ENCODE peak calls at places on chromosomes 4 and X, in ten cellular contexts. Q is lower lobe of right lung; N is cardiac muscle cell; S is tibial nerve; E is transverse colon; F is esophagus squamous epithelium; R is CD4-positive, alpha-beta T cell; C is fibroblast of lung; Y is MM.1S; K is small intestine. P is an unnamed sample.

GRCh38 chr4:19278665-19279064 is 973.0 kb upstream of the SLIT2 start:
- DNase-seq in Q (no peak), N (no peak), S (no peak), E (no peak), F (no peak), R (no peak), C (peak; percentile 20), Y (no peak), K (no peak), P (no peak)

GRCh38 chr4:139176299-139177048 is 544 bp downstream of the ELF2 start:
- DNase-seq in Q (peak; percentile 89), N (peak; percentile 86), S (peak; percentile 76), E (peak; percentile 84), F (peak; percentile 23), R (peak; percentile 55), C (peak; percentile 74), Y (peak; percentile 78), K (peak; percentile 67), P (peak; percentile 69)

GRCh38 chrX:48540015-48540350 is 469 bp downstream of the TBC1D25 start:
- DNase-seq in Q (no peak), N (peak; percentile 74), S (peak; percentile 20), E (peak; percentile 61), F (no peak), R (peak; percentile 31), C (peak; percentile 30), Y (peak; percentile 27), K (no peak), P (no peak)

GRCh38 chr4:159280442-159281172 is 177.7 kb downstream of the RAPGEF2 start:
- DNase-seq in Q (no peak), N (no peak), S (no peak), E (no peak), F (no peak), R (no peak), C (no peak), Y (no peak), K (peak; percentile 87), P (no peak)

GRCh38 chr4:187276786-187277408 is 553.2 kb upstream of the FAT1 start:
- DNase-seq in Q (no peak), N (no peak), S (no peak), E (no peak), F (no peak), R (no peak), C (peak; percentile 24), Y (peak; percentile 46), K (peak; percentile 20), P (no peak)

GRCh38 chr4:61332671-61333070 is 132.5 kb downstream of the ADGRL3 start:
- DNase-seq in Q (no peak), N (no peak), S (no peak), E (no peak), F (no peak), R (no peak), C (peak; percentile 25), Y (no peak), K (no peak), P (no peak)

GRCh38 chrX:12007881-12008280 is 130.4 kb upstream of the FRMPD4 start:
- DNase-seq in Q (no peak), N (no peak), S (no peak), E (no peak), F (no peak), R (no peak), C (peak; percentile 91), Y (no peak), K (no peak), P (no peak)

GRCh38 chrX:131564553-131565229 is 20.8 kb downstream of the OR13H1 start:
- DNase-seq in Q (no peak), N (no peak), S (no peak), E (no peak), F (no peak), R (no peak), C (no peak), Y (no peak), K (no peak), P (no peak)

GRCh38 chrX:47614618-47615017 is 5.0 kb downstream of the SYN1 start:
- DNase-seq in Q (no peak), N (no peak), S (no peak), E (no peak), F (no peak), R (no peak), C (no peak), Y (no peak), K (no peak), P (no peak)

GRCh38 chrX:5936438-5936837 is 292.2 kb downstream of the NLGN4X start:
- DNase-seq in Q (no peak), N (no peak), S (no peak), E (no peak), F (no peak), R (no peak), C (peak; percentile 55), Y (no peak), K (no peak), P (no peak)

GRCh38 chr4:42641155-42641554 is 15.8 kb downstream of the ATP8A1 start:
- DNase-seq in Q (no peak), N (no peak), S (no peak), E (no peak), F (no peak), R (no peak), C (no peak), Y (no peak), K (peak; percentile 89), P (no peak)

GRCh38 chr4:15901996-15902395 is 36.5 kb downstream of the FGFBP1 start:
- DNase-seq in Q (no peak), N (no peak), S (no peak), E (no peak), F (no peak), R (no peak), C (no peak), Y (no peak), K (no peak), P (no peak)

GRCh38 chrX:154775611-154776349 is 13.1 kb downstream of the DKC1 start:
- DNase-seq in Q (no peak), N (peak; percentile 53), S (no peak), E (no peak), F (no peak), R (no peak), C (peak; percentile 11), Y (peak; percentile 19), K (peak; percentile 6), P (no peak)

GRCh38 chrX:53316860-53317237 is 35.5 kb upstream of the IQSEC2 start:
- DNase-seq in Q (no peak), N (no peak), S (no peak), E (no peak), F (no peak), R (no peak), C (no peak), Y (no peak), K (no peak), P (no peak)

DNA sequence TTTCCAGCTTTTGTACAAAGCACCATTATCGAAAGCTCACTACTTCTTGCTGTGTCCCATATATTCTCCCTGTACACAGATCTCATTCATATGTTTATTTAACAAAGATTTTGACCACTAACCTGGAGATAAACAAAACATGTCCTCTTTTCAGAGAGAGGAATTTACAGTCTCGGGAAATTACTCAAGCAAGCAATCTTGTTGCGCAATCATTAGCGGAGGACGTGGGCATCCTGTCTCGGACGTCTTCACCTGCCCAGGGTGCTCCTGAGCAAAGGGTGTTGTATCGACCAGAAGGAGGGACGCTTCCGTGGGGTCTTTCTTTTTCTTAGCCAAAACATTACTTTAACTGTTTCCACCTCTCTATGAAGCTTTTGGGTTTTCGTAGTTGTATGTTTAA is 66.5 kb upstream of the CLCN4 start:
- DNase-seq in Q (no peak), N (no peak), S (no peak), E (no peak), F (no peak), R (no peak), C (peak; percentile 11), Y (no peak), K (no peak), P (no peak)
- H3K27ac ChIP-seq in Q (no peak overlapping the region), N (no peak overlapping the region), S (no peak overlapping the region), E (peak overlapping the region; percentile 41), F (peak overlapping the region; percentile 14), R (no peak overlapping the region), C (no peak overlapping the region), Y (no peak overlapping the region), K (no peak overlapping the region), P (no peak overlapping the region)

GRCh38 chrX:1529756-1530155 is 7.2 kb downstream of the P2RY8 start:
- DNase-seq in Q (no peak), N (no peak), S (no peak), E (no peak), F (no peak), R (no peak), C (no peak), Y (no peak), K (no peak), P (no peak)

GRCh38 chrX:1528186-1528883 is 8.7 kb downstream of the P2RY8 start:
- DNase-seq in Q (no peak), N (no peak), S (no peak), E (no peak), F (no peak), R (no peak), C (no peak), Y (no peak), K (no peak), P (no peak)

GRCh38 chrX:1527457-1527856 is 9.5 kb downstream of the P2RY8 start:
- DNase-seq in Q (no peak), N (no peak), S (no peak), E (no peak), F (no peak), R (no peak), C (no peak), Y (no peak), K (no peak), P (no peak)

GRCh38 chrX:1529328-1529727 is 7.7 kb downstream of the P2RY8 start:
- DNase-seq in Q (no peak), N (no peak), S (no peak), E (no peak), F (no peak), R (no peak), C (no peak), Y (no peak), K (no peak), P (no peak)

GRCh38 chrX:1528884-1529203 is 8.1 kb downstream of the P2RY8 start:
- DNase-seq in Q (no peak), N (no peak), S (no peak), E (no peak), F (no peak), R (no peak), C (no peak), Y (no peak), K (no peak), P (no peak)
- H3K27ac ChIP-seq in Q (no peak overlapping the region), N (no peak overlapping the region), S (no peak overlapping the region), E (no peak overlapping the region), F (no peak overlapping the region), R (no peak overlapping the region), C (no peak overlapping the region), Y (no peak overlapping the region), K (no peak overlapping the region), P (no peak overlapping the region)

DNA sequence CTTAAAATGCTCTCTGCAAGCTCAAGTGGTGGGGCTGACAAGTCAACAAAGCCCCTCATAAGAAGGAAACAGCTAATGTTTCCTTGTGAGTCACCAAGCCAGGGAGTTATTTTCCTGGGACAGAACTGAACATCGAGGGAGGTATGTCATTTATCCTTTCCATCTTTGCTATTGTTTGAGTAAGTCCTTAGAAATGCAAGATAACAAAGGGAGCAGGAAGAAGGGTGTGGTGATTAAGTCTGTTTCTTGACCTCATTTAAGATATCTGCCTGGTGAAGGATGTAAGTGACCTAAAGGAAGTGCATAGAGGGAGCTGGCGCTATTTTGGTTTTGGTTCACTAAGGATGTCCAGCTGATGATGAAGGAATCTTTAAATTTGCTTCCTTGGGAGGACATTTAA is 39.9 kb downstream of the ATG4A start:
- DNase-seq in Q (no peak), N (no peak), S (no peak), E (no peak), F (no peak), R (no peak), C (peak; percentile 79), Y (no peak), K (no peak), P (no peak)
- H3K27ac ChIP-seq in Q (no peak overlapping the region), N (no peak overlapping the region), S (no peak overlapping the region), E (no peak overlapping the region), F (peak overlapping the region; percentile 17), R (no peak overlapping the region), C (no peak overlapping the region), Y (no peak overlapping the region), K (no peak overlapping the region), P (no peak overlapping the region)

GRCh38 chrX:23737413-23737812 is 5.7 kb downstream of the ACOT9 start:
- DNase-seq in Q (no peak), N (no peak), S (no peak), E (no peak), F (no peak), R (no peak), C (peak; percentile 12), Y (no peak), K (no peak), P (no peak)
- H3K27ac ChIP-seq in Q (no peak overlapping the region), N (no peak overlapping the region), S (no peak overlapping the region), E (no peak overlapping the region), F (no peak overlapping the region), R (no peak overlapping the region), C (no peak overlapping the region), Y (no peak overlapping the region), K (no peak overlapping the region), P (no peak overlapping the region)

P was measured in substantia nigra.